ENCODE peak calls at places on chromosomes 4 and X, in eight cellular contexts. R, A, V, P, H, N, O and E are unnamed samples. For H3K36me3, the result is how much of the 10 kb centered on the place peaks cover.

GRCh38 chr4:77418333-77418732 is 187.3 kb upstream of the CXCL13 start:
- DNase-seq in R (no peak), A (no peak), V (no peak), P (peak), H (peak), N (no peak), O (no peak), E (no peak)

GRCh38 chrX:72050011-72050410 is 81.7 kb downstream of the RTL5 start:
- DNase-seq in R (no peak), A (no peak), V (no peak), P (no peak), H (no peak), N (no peak), O (no peak), E (no peak)

GRCh38 chr4:149634368-149634767 is 181.3 kb downstream of the IQCM start:
- DNase-seq in R (no peak), A (no peak), V (no peak), P (no peak), H (no peak), N (no peak), O (no peak), E (no peak)

GRCh38 chr4:112862318-112862674 is 187.2 kb upstream of the ANK2 start:
- DNase-seq in R (no peak), A (no peak), V (no peak), P (no peak), H (no peak), N (no peak), O (no peak), E (no peak)

GRCh38 chrX:24023972-24024664 is 2.9 kb downstream of the KLHL15 start:
- DNase-seq in R (no peak), A (no peak), V (no peak), P (no peak), H (no peak), N (peak), O (no peak), E (no peak)

GRCh38 chrX:115966920-115967319 is 203.6 kb upstream of the AGTR2 start:
- DNase-seq in R (no peak), A (no peak), V (no peak), P (no peak), H (no peak), N (no peak), O (no peak), E (no peak)

GRCh38 chr4:77095101-77095826 is 19.5 kb upstream of the CCNI start:
- DNase-seq in R (peak), A (peak), V (peak), P (peak), H (peak), N (peak), O (peak), E (peak)

GRCh38 chr4:99968330-99968729 is 18.3 kb upstream of the H2AZ1 start:
- DNase-seq in R (no peak), A (no peak), V (no peak), P (no peak), H (no peak), N (peak), O (no peak), E (no peak)

GRCh38 chr4:103012594-103012993 is 6.9 kb downstream of the SLC9B1 start:
- DNase-seq in R (no peak), A (no peak), V (no peak), P (no peak), H (no peak), N (peak), O (no peak), E (no peak)

GRCh38 chr4:145881991-145882390 is 56.6 kb downstream of the ZNF827 start:
- DNase-seq in R (no peak), A (no peak), V (no peak), P (peak), H (no peak), N (no peak), O (no peak), E (no peak)

GRCh38 chr4:828641-829271 is 2.8 kb upstream of the CPLX1 start:
- DNase-seq in R (peak), A (peak), V (no peak), P (no peak), H (no peak), N (no peak), O (no peak), E (peak)

GRCh38 chrX:30141966-30142365 is 73.4 kb upstream of the MAGEB2 start:
- DNase-seq in R (no peak), A (no peak), V (no peak), P (no peak), H (peak), N (peak), O (no peak), E (no peak)
- TF ChIP-seq CTCF in R (peak), A (no peak), V (no peak), P (no peak), H (no peak), N (peak), O (no peak), E (no peak)

GRCh38 chrX:154779261-154779660 is 16.6 kb downstream of the DKC1 start:
- DNase-seq in R (no peak), A (no peak), V (no peak), P (no peak), H (no peak), N (peak), O (no peak), E (no peak)

GRCh38 chrX:154776753-154777152 is 14.1 kb downstream of the DKC1 start:
- DNase-seq in R (no peak), A (no peak), V (no peak), P (no peak), H (no peak), N (no peak), O (no peak), E (no peak)

GRCh38 chrX:154780968-154781367 is 18.3 kb downstream of the DKC1 start:
- DNase-seq in R (peak), A (no peak), V (no peak), P (no peak), H (no peak), N (no peak), O (no peak), E (no peak)

GRCh38 chrX:154774622-154775021 is 12.0 kb downstream of the DKC1 start:
- DNase-seq in R (no peak), A (no peak), V (no peak), P (no peak), H (no peak), N (no peak), O (no peak), E (no peak)

GRCh38 chrX:154775611-154776349 is 13.1 kb downstream of the DKC1 start:
- DNase-seq in R (no peak), A (no peak), V (no peak), P (no peak), H (peak), N (peak), O (no peak), E (no peak)
- H3K36me3 ChIP-seq in R (under half), A (under half), V (under half), P (under half), H (under half), N (under half), O (under half), E (under half)

GRCh38 chr4:48979897-48980579 is 6.0 kb upstream of the CWH43 start:
- DNase-seq in R (no peak), A (no peak), V (no peak), P (no peak), H (no peak), N (no peak), O (no peak), E (no peak)

GRCh38 chr4:48976007-48976406 is 10.1 kb upstream of the CWH43 start:
- DNase-seq in R (no peak), A (no peak), V (no peak), P (no peak), H (no peak), N (no peak), O (no peak), E (no peak)

GRCh38 chr4:48970471-48970921 is 15.6 kb upstream of the CWH43 start:
- DNase-seq in R (no peak), A (no peak), V (no peak), P (no peak), H (no peak), N (peak), O (no peak), E (no peak)

DNA sequence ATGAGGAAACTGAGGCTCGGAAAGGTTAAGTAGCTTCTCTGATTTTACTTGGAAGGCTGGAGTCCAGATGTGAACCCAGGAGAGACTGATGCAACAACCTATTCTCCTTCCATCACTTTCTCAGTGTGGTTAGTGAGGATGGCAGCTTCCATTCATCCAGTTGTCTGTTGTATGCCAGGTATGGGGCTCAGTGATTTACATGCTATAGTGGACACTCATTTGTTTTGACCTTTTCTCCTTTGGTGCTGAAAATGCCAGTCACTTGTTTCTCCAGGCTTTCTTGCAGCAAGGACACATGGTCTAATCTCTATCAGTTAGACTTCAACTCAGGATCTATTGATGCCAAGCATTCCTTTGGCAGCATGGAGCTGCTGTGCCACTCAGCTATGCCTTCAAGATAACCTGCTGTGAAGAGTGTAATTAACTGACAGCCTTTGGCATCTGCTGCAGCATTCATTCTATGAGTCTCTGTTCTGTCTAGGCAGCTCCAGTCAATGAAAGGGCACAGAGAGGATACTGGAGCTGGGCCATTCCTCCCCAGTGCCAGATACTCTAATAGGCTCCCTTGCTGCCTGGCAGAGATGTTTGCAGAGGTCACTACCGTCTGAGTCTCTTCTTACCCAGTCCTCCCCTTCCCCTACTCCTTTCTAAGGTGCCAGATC is 11.0 kb upstream of the CWH43 start:
- DNase-seq in R (peak), A (no peak), V (no peak), P (no peak), H (no peak), N (no peak), O (no peak), E (no peak)
- TF ChIP-seq POLR2A in R (no peak), A (no peak), V (no peak), P (no peak), H (no peak), N (no peak), O (no peak), E (no peak)

DNA sequence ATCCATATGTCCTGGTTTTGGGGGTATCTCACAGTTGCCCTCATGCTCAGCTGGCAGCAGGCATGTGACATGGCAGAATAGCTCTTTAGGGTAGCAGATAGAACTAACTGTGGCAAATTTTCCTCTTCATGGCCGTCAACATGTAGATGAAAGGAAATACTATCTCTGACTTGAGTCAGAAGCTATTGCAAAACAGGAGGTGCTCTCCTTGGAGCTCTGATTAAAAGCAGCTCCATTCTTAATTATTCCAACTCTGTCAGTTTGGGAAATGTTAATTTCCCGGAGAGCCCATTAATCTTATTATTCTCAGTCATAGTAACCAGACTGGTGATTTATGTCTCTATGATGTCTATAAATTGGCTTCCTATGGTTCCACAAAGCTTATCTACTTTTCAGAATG is 18.2 kb downstream of the IL13RA1 start:
- DNase-seq in R (no peak), A (no peak), V (no peak), P (no peak), H (no peak), N (peak), O (no peak), E (no peak)
- TF ChIP-seq CTCF in R (no peak), A (no peak), V (no peak), P (no peak), H (no peak), N (no peak), O (no peak), E (no peak)